ENCODE peak calls at places on chromosomes 11 and 22, in seven cellular contexts. N, G, M, X, W, F and Z are unnamed samples.

GRCh38 chr11:122099345-122100045 is 16.5 kb downstream of the BLID start:
- DNase-seq in N (peak; percentile 74), G (no peak), M (no peak), X (no peak), W (peak; percentile 74), F (no peak), Z (no peak)

GRCh38 chr11:95279921-95280861 is 49.2 kb upstream of the SESN3 start:
- DNase-seq in N (peak; percentile 27), G (peak; percentile 77), M (no peak), X (no peak), W (peak; percentile 59), F (no peak), Z (no peak)

GRCh38 chr11:20453657-20454316 is 66.3 kb downstream of the PRMT3 start:
- DNase-seq in N (no peak), G (no peak), M (no peak), X (no peak), W (no peak), F (no peak), Z (no peak)

GRCh38 chr11:119319702-119320592 is 3.0 kb upstream of the MCAM start:
- DNase-seq in N (no peak), G (peak; percentile 81), M (no peak), X (no peak), W (no peak), F (no peak), Z (no peak)

GRCh38 chr22:44399196-44399837 is 86.6 kb upstream of the SHISAL1 start:
- DNase-seq in N (no peak), G (no peak), M (no peak), X (no peak), W (no peak), F (peak; percentile 24), Z (no peak)

GRCh38 chr11:118918686-118919280 is 6.9 kb downstream of the BCL9L start:
- DNase-seq in N (peak; percentile 68), G (no peak), M (peak; percentile 71), X (no peak), W (peak; percentile 58), F (no peak), Z (no peak)

GRCh38 chr11:75492181-75492820 is 33.4 kb downstream of the GDPD5 start:
- DNase-seq in N (no peak), G (peak; percentile 88), M (no peak), X (no peak), W (peak; percentile 18), F (no peak), Z (peak; percentile 30)

GRCh38 chr11:58028687-58029411 is 1.9 kb upstream of the OR6Q1 start:
- DNase-seq in N (peak; percentile 56), G (no peak), M (no peak), X (peak; percentile 19), W (peak; percentile 66), F (no peak), Z (no peak)

GRCh38 chr11:65868076-65868667 is 4.4 kb downstream of the EFEMP2 start:
- DNase-seq in N (no peak), G (peak; percentile 86), M (no peak), X (no peak), W (peak; percentile 12), F (peak; percentile 47), Z (peak; percentile 57)

GRCh38 chr11:64058494-64058893 is 22.8 kb downstream of the FLRT1 start:
- DNase-seq in N (no peak), G (no peak), M (no peak), X (no peak), W (peak; percentile 9), F (no peak), Z (no peak)

GRCh38 chr11:61069427-61069826 is 32.9 kb upstream of the CD5 start:
- DNase-seq in N (no peak), G (peak; percentile 26), M (no peak), X (no peak), W (no peak), F (no peak), Z (no peak)

GRCh38 chr11:71255323-71255722 is 2.9 kb upstream of the SHANK2 start:
- DNase-seq in N (no peak), G (no peak), M (no peak), X (no peak), W (no peak), F (peak; percentile 76), Z (no peak)

GRCh38 chr22:20663941-20664593 is 109.8 kb upstream of the SERPIND1 start:
- DNase-seq in N (no peak), G (peak; percentile 31), M (no peak), X (no peak), W (no peak), F (no peak), Z (no peak)

GRCh38 chr11:86669424-86669823 is 3.0 kb downstream of the ME3 start:
- DNase-seq in N (no peak), G (no peak), M (no peak), X (no peak), W (no peak), F (no peak), Z (no peak)

GRCh38 chr11:67600324-67601029 is 6.3 kb upstream of the NDUFV1 start:
- DNase-seq in N (no peak), G (no peak), M (no peak), X (no peak), W (no peak), F (no peak), Z (no peak)

GRCh38 chr22:29343313-29343805 is 27.9 kb upstream of the RASL10A start:
- DNase-seq in N (peak; percentile 29), G (no peak), M (no peak), X (no peak), W (peak; percentile 81), F (peak; percentile 75), Z (no peak)

GRCh38 chr22:39454385-39454871 is 2.4 kb upstream of the MGAT3 start:
- DNase-seq in N (no peak), G (peak; percentile 79), M (peak; percentile 64), X (no peak), W (peak; percentile 8), F (no peak), Z (no peak)

GRCh38 chr22:39452740-39453040 is 4.1 kb upstream of the MGAT3 start:
- DNase-seq in N (no peak), G (no peak), M (no peak), X (no peak), W (no peak), F (no peak), Z (no peak)

GRCh38 chr22:39456262-39457046 is at the start of gene MGAT3:
- DNase-seq in N (peak; percentile 17), G (no peak), M (peak; percentile 18), X (no peak), W (no peak), F (no peak), Z (no peak)

GRCh38 chr22:39457047-39457545 is 284 bp downstream of the MGAT3 start:
- DNase-seq in N (no peak), G (no peak), M (no peak), X (no peak), W (no peak), F (no peak), Z (no peak)

GRCh38 chr22:39453765-39454378 is 2.9 kb upstream of the MGAT3 start:
- DNase-seq in N (no peak), G (peak; percentile 78), M (no peak), X (no peak), W (no peak), F (no peak), Z (no peak)
- H3K27ac ChIP-seq in N (no peak overlapping the region), G (no peak overlapping the region), M (no peak overlapping the region), X (peak overlapping the region; percentile 56), W (no peak overlapping the region), F (no peak overlapping the region), Z (no peak overlapping the region)

GRCh38 chr11:2690596-2691354 is 9.0 kb downstream of the KCNQ1OT1 start:
- DNase-seq in N (no peak), G (peak; percentile 56), M (no peak), X (no peak), W (no peak), F (no peak), Z (no peak)
- H3K4me1 ChIP-seq in N (peaks cover under 1% of the 10 kb centered on the region), G (peaks cover 37% of the 10 kb centered on the region), M (no peaks in the 10 kb centered on the region), X (no peaks in the 10 kb centered on the region), W (no peaks in the 10 kb centered on the region), F (peaks cover 44% of the 10 kb centered on the region), Z (no peaks in the 10 kb centered on the region)

GRCh38 chr11:1050581-1051355 is 14.2 kb upstream of the MUC6 start:
- DNase-seq in N (peak; percentile 81), G (peak; percentile 94), M (peak; percentile 79), X (peak; percentile 35), W (peak; percentile 34), F (peak; percentile 82), Z (peak; percentile 62)
- H3K27ac ChIP-seq in N (no peak overlapping the region), G (no peak overlapping the region), M (peak overlapping the region; percentile 81), X (no peak overlapping the region), W (no peak overlapping the region), F (no peak overlapping the region), Z (no peak overlapping the region)

GRCh38 chr11:78347956-78348355 is 69.7 kb downstream of the GAB2 start:
- DNase-seq in N (no peak), G (no peak), M (no peak), X (no peak), W (no peak), F (no peak), Z (no peak)
- H3K4me1 ChIP-seq in N (peaks cover 31% of the 10 kb centered on the region), G (peaks cover 27% of the 10 kb centered on the region), M (peaks cover 18% of the 10 kb centered on the region), X (no peaks in the 10 kb centered on the region), W (peaks cover 19% of the 10 kb centered on the region), F (peaks cover 70% of the 10 kb centered on the region), Z (no peaks in the 10 kb centered on the region)

DNA sequence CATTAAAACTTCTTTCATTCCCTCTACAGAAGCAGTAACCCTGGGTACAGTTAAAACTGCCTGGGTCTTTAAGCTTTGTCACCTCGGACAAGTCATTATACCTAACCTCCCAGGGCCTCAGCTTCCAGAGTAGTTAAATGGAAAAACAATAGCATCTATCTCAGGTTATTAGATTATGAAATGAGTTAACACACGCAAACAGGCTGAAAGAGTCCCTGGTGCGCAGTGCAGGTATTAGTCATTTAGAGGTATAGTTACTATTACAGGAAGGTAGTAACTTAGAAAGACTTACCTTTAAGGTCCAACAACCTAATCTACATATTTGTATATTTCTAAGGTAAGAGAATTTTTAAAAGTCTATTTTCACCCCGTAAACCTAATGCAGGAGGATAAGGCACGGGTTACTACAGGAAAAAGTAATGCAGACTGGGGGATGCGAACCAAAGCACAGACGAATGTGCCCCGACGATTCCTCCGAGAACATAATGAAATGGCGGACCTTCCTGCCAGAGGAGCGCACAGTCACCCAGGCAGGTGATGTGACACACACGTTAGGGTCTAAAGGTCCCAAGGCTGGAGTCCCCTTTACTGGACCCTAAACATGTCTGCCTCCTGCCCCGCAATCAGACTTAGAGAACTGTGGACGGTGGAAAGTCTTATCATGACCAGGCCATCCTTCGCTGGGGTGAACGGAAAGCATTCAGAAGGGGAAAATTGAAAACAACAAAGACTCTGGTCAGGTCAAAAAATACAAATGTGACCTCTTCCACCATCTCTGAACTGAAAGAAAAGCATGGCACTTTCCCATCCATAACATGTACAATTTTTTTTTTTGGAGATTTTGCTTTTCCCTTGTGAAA is 1.3 kb downstream of the NAP1L4 start:
- DNase-seq in N (peak; percentile 55), G (no peak), M (peak; percentile 28), X (no peak), W (peak; percentile 9), F (no peak), Z (no peak)
- H3K27ac ChIP-seq in N (peak overlapping the region; percentile 84), G (peak overlapping the region; percentile 88), M (peak overlapping the region; percentile 99), X (peak overlapping the region; percentile 82), W (peak overlapping the region; percentile 75), F (peak overlapping the region; percentile 91), Z (peak overlapping the region; percentile 86)